ENCODE peak calls at places on chromosomes 4 and X, in six cellular contexts. One of them, this sample, is unnamed.

GRCh38 chrX:46169808-46170207 is 375.4 kb downstream of the ZNF674 start:
- DNase-seq in neural progenitor cell: no peak
- DNase-seq in endothelial cell of umbilical vein: no peak
- DNase-seq in lung: no peak
- DNase-seq in fibroblast of lung: peak
- DNase-seq in mammary epithelial cell: peak
- DNase-seq in this sample: peak

GRCh38 chr4:136136566-136136965 is 1395.7 kb downstream of the PCDH18 start:
- DNase-seq in neural progenitor cell: no peak
- DNase-seq in lung: no peak
- DNase-seq in endothelial cell of umbilical vein: no peak
- DNase-seq in mammary epithelial cell: no peak
- DNase-seq in fibroblast of lung: no peak
- DNase-seq in this sample: no peak

GRCh38 chr4:112510191-112510467 is 5.9 kb downstream of the NEUROG2 start:
- DNase-seq in fibroblast of lung: no peak
- DNase-seq in neural progenitor cell: no peak
- DNase-seq in lung: no peak
- DNase-seq in endothelial cell of umbilical vein: no peak
- DNase-seq in mammary epithelial cell: no peak
- DNase-seq in this sample: no peak

GRCh38 chr4:8821151-8821950 is 50.3 kb downstream of the HMX1 start:
- DNase-seq in endothelial cell of umbilical vein: no peak
- DNase-seq in mammary epithelial cell: no peak
- DNase-seq in lung: no peak
- DNase-seq in fibroblast of lung: no peak
- DNase-seq in neural progenitor cell: peak
- DNase-seq in this sample: no peak

GRCh38 chr4:150867148-150867547 is 147.9 kb downstream of the LRBA start:
- DNase-seq in neural progenitor cell: peak
- DNase-seq in endothelial cell of umbilical vein: peak
- DNase-seq in lung: no peak
- DNase-seq in fibroblast of lung: peak
- DNase-seq in mammary epithelial cell: peak
- DNase-seq in this sample: peak

GRCh38 chrX:71128915-71129765 is 10.7 kb downstream of the MED12 start:
- DNase-seq in mammary epithelial cell: peak
- DNase-seq in lung: peak
- DNase-seq in neural progenitor cell: peak
- DNase-seq in endothelial cell of umbilical vein: peak
- DNase-seq in fibroblast of lung: peak
- DNase-seq in this sample: peak

GRCh38 chr4:146633471-146633800 is 5.3 kb upstream of the POU4F2 start:
- DNase-seq in mammary epithelial cell: no peak
- DNase-seq in endothelial cell of umbilical vein: no peak
- DNase-seq in neural progenitor cell: no peak
- DNase-seq in fibroblast of lung: no peak
- DNase-seq in lung: no peak
- DNase-seq in this sample: no peak

GRCh38 chr4:48665555-48666186 is 114.4 kb downstream of the FRYL start:
- DNase-seq in lung: no peak
- DNase-seq in neural progenitor cell: no peak
- DNase-seq in mammary epithelial cell: peak
- DNase-seq in fibroblast of lung: peak
- DNase-seq in endothelial cell of umbilical vein: no peak
- DNase-seq in this sample: peak

GRCh38 chr4:185518069-185518468 is 17.2 kb downstream of the PDLIM3 start:
- DNase-seq in neural progenitor cell: no peak
- DNase-seq in mammary epithelial cell: no peak
- DNase-seq in lung: no peak
- DNase-seq in fibroblast of lung: no peak
- DNase-seq in endothelial cell of umbilical vein: no peak
- DNase-seq in this sample: no peak

GRCh38 chr4:25567253-25567652 is 88.4 kb upstream of the SLC34A2 start:
- DNase-seq in neural progenitor cell: no peak
- DNase-seq in mammary epithelial cell: no peak
- DNase-seq in lung: no peak
- DNase-seq in endothelial cell of umbilical vein: no peak
- DNase-seq in fibroblast of lung: no peak
- DNase-seq in this sample: no peak

GRCh38 chr4:10144971-10145370 is 28.4 kb upstream of the WDR1 start:
- DNase-seq in mammary epithelial cell: no peak
- DNase-seq in fibroblast of lung: no peak
- DNase-seq in neural progenitor cell: no peak
- DNase-seq in lung: no peak
- DNase-seq in endothelial cell of umbilical vein: no peak
- DNase-seq in this sample: no peak

GRCh38 chr4:26557164-26557563 is 26.7 kb upstream of the TBC1D19 start:
- DNase-seq in mammary epithelial cell: peak
- DNase-seq in fibroblast of lung: peak
- DNase-seq in neural progenitor cell: no peak
- DNase-seq in lung: peak
- DNase-seq in endothelial cell of umbilical vein: no peak
- DNase-seq in this sample: no peak

GRCh38 chr4:183330841-183331240 is 8.6 kb upstream of the CLDN24 start:
- DNase-seq in fibroblast of lung: no peak
- DNase-seq in neural progenitor cell: no peak
- DNase-seq in lung: no peak
- DNase-seq in endothelial cell of umbilical vein: no peak
- DNase-seq in mammary epithelial cell: no peak
- DNase-seq in this sample: no peak

GRCh38 chrX:16671005-16671404 is 21.0 kb downstream of the S100G start:
- DNase-seq in endothelial cell of umbilical vein: peak
- DNase-seq in fibroblast of lung: peak
- DNase-seq in neural progenitor cell: peak
- DNase-seq in lung: no peak
- DNase-seq in mammary epithelial cell: peak
- DNase-seq in this sample: peak

GRCh38 chrX:19566359-19567141 is 51.2 kb upstream of the MAP3K15 start:
- DNase-seq in mammary epithelial cell: no peak
- DNase-seq in lung: no peak
- DNase-seq in neural progenitor cell: no peak
- DNase-seq in fibroblast of lung: peak
- DNase-seq in endothelial cell of umbilical vein: peak
- DNase-seq in this sample: no peak

GRCh38 chrX:38799995-38800394 is 1.3 kb upstream of the MID1IP1 start:
- DNase-seq in lung: no peak
- DNase-seq in mammary epithelial cell: no peak
- DNase-seq in endothelial cell of umbilical vein: no peak
- DNase-seq in neural progenitor cell: no peak
- DNase-seq in fibroblast of lung: no peak
- DNase-seq in this sample: no peak

GRCh38 chr4:23903859-23904438 is 14.1 kb upstream of the PPARGC1A start:
- DNase-seq in lung: no peak
- DNase-seq in mammary epithelial cell: no peak
- DNase-seq in endothelial cell of umbilical vein: no peak
- DNase-seq in neural progenitor cell: no peak
- DNase-seq in fibroblast of lung: no peak
- DNase-seq in this sample: no peak

GRCh38 chrX:133314297-133314696 is 96.1 kb upstream of the TFDP3 start:
- DNase-seq in endothelial cell of umbilical vein: no peak
- DNase-seq in mammary epithelial cell: no peak
- DNase-seq in neural progenitor cell: no peak
- DNase-seq in fibroblast of lung: no peak
- DNase-seq in lung: no peak
- DNase-seq in this sample: no peak

GRCh38 chr4:158018090-158018808 is 154.6 kb downstream of the GASK1B start:
- DNase-seq in fibroblast of lung: peak
- DNase-seq in neural progenitor cell: no peak
- DNase-seq in lung: no peak
- DNase-seq in mammary epithelial cell: no peak
- DNase-seq in endothelial cell of umbilical vein: peak
- DNase-seq in this sample: no peak

GRCh38 chr4:70996014-70996353 is 2.5 kb downstream of the DCK start:
- DNase-seq in mammary epithelial cell: no peak
- DNase-seq in lung: no peak
- DNase-seq in neural progenitor cell: no peak
- DNase-seq in endothelial cell of umbilical vein: no peak
- DNase-seq in fibroblast of lung: no peak
- DNase-seq in this sample: no peak

GRCh38 chrX:88789825-88790224 is 42.8 kb downstream of the CPXCR1 start:
- DNase-seq in endothelial cell of umbilical vein: no peak
- DNase-seq in neural progenitor cell: no peak
- DNase-seq in fibroblast of lung: no peak
- DNase-seq in lung: no peak
- DNase-seq in mammary epithelial cell: no peak
- DNase-seq in this sample: no peak
- H3K27ac ChIP-seq in endothelial cell of umbilical vein: no peak
- H3K27ac ChIP-seq in neural progenitor cell: no peak
- H3K27ac ChIP-seq in fibroblast of lung: no peak
- H3K27ac ChIP-seq in lung: no peak
- H3K27ac ChIP-seq in mammary epithelial cell: no peak
- H3K27ac ChIP-seq in this sample: no peak

GRCh38 chrX:9785252-9785943 is 831 bp upstream of the SHROOM2 start:
- DNase-seq in mammary epithelial cell: no peak
- DNase-seq in endothelial cell of umbilical vein: no peak
- DNase-seq in neural progenitor cell: peak
- DNase-seq in fibroblast of lung: no peak
- DNase-seq in lung: no peak
- DNase-seq in this sample: no peak
- TF ChIP-seq CTCF in mammary epithelial cell: no peak
- TF ChIP-seq CTCF in endothelial cell of umbilical vein: no peak
- TF ChIP-seq CTCF in neural progenitor cell: no peak
- TF ChIP-seq CTCF in fibroblast of lung: no peak
- TF ChIP-seq CTCF in lung: no peak
- TF ChIP-seq CTCF in this sample: no peak

GRCh38 chr4:143354990-143355389 is 18.3 kb downstream of the GAB1 start:
- DNase-seq in neural progenitor cell: no peak
- DNase-seq in lung: no peak
- DNase-seq in mammary epithelial cell: no peak
- DNase-seq in fibroblast of lung: no peak
- DNase-seq in endothelial cell of umbilical vein: peak
- DNase-seq in this sample: no peak

GRCh38 chr4:143356493-143356892 is 19.8 kb downstream of the GAB1 start:
- DNase-seq in endothelial cell of umbilical vein: no peak
- DNase-seq in fibroblast of lung: no peak
- DNase-seq in neural progenitor cell: no peak
- DNase-seq in mammary epithelial cell: peak
- DNase-seq in lung: no peak
- DNase-seq in this sample: no peak

GRCh38 chr4:143353797-143354196 is 17.1 kb downstream of the GAB1 start:
- DNase-seq in lung: no peak
- DNase-seq in mammary epithelial cell: no peak
- DNase-seq in fibroblast of lung: no peak
- DNase-seq in neural progenitor cell: no peak
- DNase-seq in endothelial cell of umbilical vein: no peak
- DNase-seq in this sample: no peak

GRCh38 chr4:143357161-143357845 is 20.6 kb downstream of the GAB1 start:
- DNase-seq in lung: no peak
- DNase-seq in endothelial cell of umbilical vein: no peak
- DNase-seq in neural progenitor cell: no peak
- DNase-seq in mammary epithelial cell: peak
- DNase-seq in fibroblast of lung: no peak
- DNase-seq in this sample: peak

GRCh38 chr4:143355540-143356217 is 19.0 kb downstream of the GAB1 start:
- DNase-seq in mammary epithelial cell: peak
- DNase-seq in fibroblast of lung: peak
- DNase-seq in neural progenitor cell: no peak
- DNase-seq in lung: no peak
- DNase-seq in endothelial cell of umbilical vein: no peak
- DNase-seq in this sample: peak
- H3K27ac ChIP-seq in mammary epithelial cell: peak
- H3K27ac ChIP-seq in fibroblast of lung: no peak
- H3K27ac ChIP-seq in neural progenitor cell: no peak
- H3K27ac ChIP-seq in lung: peak
- H3K27ac ChIP-seq in endothelial cell of umbilical vein: no peak
- H3K27ac ChIP-seq in this sample: no peak

GRCh38 chr4:140989944-140990343 is 143.3 kb downstream of the RNF150 start:
- DNase-seq in neural progenitor cell: no peak
- DNase-seq in endothelial cell of umbilical vein: no peak
- DNase-seq in mammary epithelial cell: no peak
- DNase-seq in lung: no peak
- DNase-seq in fibroblast of lung: no peak
- DNase-seq in this sample: no peak
- TF ChIP-seq CTCF in neural progenitor cell: no peak
- TF ChIP-seq CTCF in endothelial cell of umbilical vein: no peak
- TF ChIP-seq CTCF in mammary epithelial cell: no peak
- TF ChIP-seq CTCF in lung: no peak
- TF ChIP-seq CTCF in fibroblast of lung: no peak
- TF ChIP-seq CTCF in this sample: no peak

DNA sequence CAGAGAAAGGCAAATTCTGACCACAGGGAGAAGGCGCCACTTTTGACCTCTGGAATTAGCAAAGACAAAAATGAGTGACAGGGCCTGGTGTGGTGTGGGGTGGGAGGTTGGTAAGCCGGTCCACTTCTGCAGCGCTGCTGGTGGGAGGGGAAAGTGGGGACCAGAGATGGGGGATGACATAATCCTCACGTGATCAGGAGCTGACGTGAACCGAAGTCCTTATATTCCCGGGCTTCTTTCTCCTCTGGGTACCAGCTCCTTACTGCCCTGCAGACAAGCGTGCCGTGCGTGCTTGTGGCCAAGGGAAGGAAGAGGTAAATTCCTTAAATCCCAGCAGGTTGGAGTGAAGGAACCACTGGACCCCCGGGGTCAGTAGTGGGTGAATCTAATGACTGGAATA is at the start of gene TCEAL7:
- DNase-seq in mammary epithelial cell: no peak
- DNase-seq in endothelial cell of umbilical vein: no peak
- DNase-seq in neural progenitor cell: peak
- DNase-seq in lung: no peak
- DNase-seq in fibroblast of lung: peak
- DNase-seq in this sample: no peak
- H3K27ac ChIP-seq in mammary epithelial cell: no peak
- H3K27ac ChIP-seq in endothelial cell of umbilical vein: no peak
- H3K27ac ChIP-seq in neural progenitor cell: peak
- H3K27ac ChIP-seq in lung: no peak
- H3K27ac ChIP-seq in fibroblast of lung: no peak
- H3K27ac ChIP-seq in this sample: no peak

DNA sequence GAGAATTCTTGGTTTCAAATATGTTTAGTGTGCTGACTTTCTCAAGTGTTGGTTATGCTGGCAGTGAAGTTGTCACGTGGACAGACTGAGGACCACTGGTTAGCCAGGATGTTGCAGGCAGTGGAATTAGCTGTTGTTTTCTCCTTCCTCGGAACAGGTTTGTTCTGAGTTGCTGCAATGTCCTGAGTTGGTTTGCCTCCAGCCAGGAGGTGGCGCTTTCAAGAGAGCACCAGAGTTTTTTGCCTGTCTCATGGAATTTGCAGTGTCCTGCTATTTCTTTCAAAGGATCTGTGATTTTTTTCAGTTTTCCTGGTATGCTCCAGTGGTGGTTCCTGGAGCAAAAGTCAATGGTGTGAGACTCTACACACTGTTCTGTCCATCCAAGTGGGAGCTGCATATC is 158.1 kb upstream of the CXorf66 start:
- DNase-seq in neural progenitor cell: peak
- DNase-seq in fibroblast of lung: peak
- DNase-seq in mammary epithelial cell: peak
- DNase-seq in endothelial cell of umbilical vein: no peak
- DNase-seq in lung: no peak
- DNase-seq in this sample: no peak
- TF ChIP-seq CTCF in neural progenitor cell: peak
- TF ChIP-seq CTCF in fibroblast of lung: no peak
- TF ChIP-seq CTCF in mammary epithelial cell: peak
- TF ChIP-seq CTCF in endothelial cell of umbilical vein: no peak
- TF ChIP-seq CTCF in lung: no peak
- TF ChIP-seq CTCF in this sample: no peak